ENCODE peak calls at places on chromosomes 11 and 22, in four cellular contexts. I is mesendoderm, U is trophoblast cell, P is cardiac muscle cell. X is an unnamed sample.

GRCh38 chr22:24068377-24068680 is 57.2 kb downstream of the CABIN1 start:
- DNase-seq in P (no peak), I (peak; percentile 4), U (no peak), X (no peak)

GRCh38 chr11:122634507-122634906 is 21.0 kb upstream of the UBASH3B start:
- DNase-seq in I (peak; percentile 83), U (peak; percentile 52), P (no peak), X (no peak)

GRCh38 chr22:37464181-37464580 is 22.0 kb downstream of the MFNG start:
- DNase-seq in I (no peak), P (no peak), U (no peak), X (peak; percentile 29)

GRCh38 chr22:35631597-35631996 is 14.5 kb upstream of the MB start:
- DNase-seq in U (peak; percentile 62), P (peak; percentile 60), I (peak; percentile 82), X (no peak)

GRCh38 chr11:28976801-28977145 is 868.6 kb downstream of the METTL15 start:
- DNase-seq in U (no peak), P (no peak), I (no peak), X (no peak)

GRCh38 chr11:44846852-44847251 is 103.8 kb downstream of the TP53I11 start:
- DNase-seq in I (no peak), U (no peak), P (no peak), X (no peak)

GRCh38 chr11:61198948-61199523 is 4.3 kb upstream of the PGA3 start:
- DNase-seq in I (no peak), U (no peak), P (no peak), X (no peak)

GRCh38 chr11:105244157-105244820 is 104.7 kb upstream of the CARD18 start:
- DNase-seq in U (peak; percentile 39), P (peak; percentile 57), I (no peak), X (peak; percentile 64)

GRCh38 chr22:50146440-50147228 is 23.9 kb upstream of the PANX2 start:
- DNase-seq in I (peak; percentile 25), U (peak; percentile 25), P (peak; percentile 58), X (peak; percentile 35)

GRCh38 chr11:102267602-102268001 is 49.7 kb upstream of the BIRC3 start:
- DNase-seq in P (no peak), U (peak; percentile 65), I (no peak), X (no peak)

GRCh38 chr11:102268083-102268984 is 49.0 kb upstream of the BIRC3 start:
- DNase-seq in U (peak; percentile 95), P (peak; percentile 85), I (peak; percentile 95), X (no peak)

GRCh38 chr11:102269927-102270326 is 47.4 kb upstream of the BIRC3 start:
- DNase-seq in I (no peak), U (no peak), P (no peak), X (no peak)

GRCh38 chr11:102266111-102266510 is 51.2 kb upstream of the BIRC3 start:
- DNase-seq in I (no peak), P (no peak), U (no peak), X (no peak)

GRCh38 chr11:102268985-102269470 is 48.3 kb upstream of the BIRC3 start:
- DNase-seq in U (no peak), P (no peak), I (no peak), X (no peak)
- H3K4me3 ChIP-seq in U (no peak overlapping the region), P (peak overlapping the region; percentile 2), I (no peak overlapping the region), X (no peak overlapping the region)

GRCh38 chr11:57485217-57486007 is 25.1 kb downstream of the RTN4RL2 start:
- DNase-seq in I (no peak), P (no peak), U (no peak), X (no peak)
- H3K36me3 ChIP-seq in I (no peaks in the 10 kb centered on the region), P (no peaks in the 10 kb centered on the region), U (no peaks in the 10 kb centered on the region), X (no peaks in the 10 kb centered on the region)

GRCh38 chr11:27468209-27468608 is 4.4 kb downstream of the LGR4 start:
- DNase-seq in U (peak; percentile 43), P (no peak), I (no peak), X (no peak)

GRCh38 chr11:27465629-27466028 is 7.0 kb downstream of the LGR4 start:
- DNase-seq in U (no peak), P (no peak), I (no peak), X (no peak)

GRCh38 chr11:27468643-27469332 is 3.8 kb downstream of the LGR4 start:
- DNase-seq in I (no peak), P (no peak), U (peak; percentile 78), X (no peak)

GRCh38 chr11:27466363-27466762 is 6.2 kb downstream of the LGR4 start:
- DNase-seq in U (no peak), P (no peak), I (no peak), X (no peak)

GRCh38 chr11:27467181-27467913 is 5.2 kb downstream of the LGR4 start:
- DNase-seq in I (no peak), U (no peak), P (no peak), X (no peak)
- H3K27ac ChIP-seq in I (no peak overlapping the region), U (no peak overlapping the region), P (no peak overlapping the region), X (no peak overlapping the region)

DNA sequence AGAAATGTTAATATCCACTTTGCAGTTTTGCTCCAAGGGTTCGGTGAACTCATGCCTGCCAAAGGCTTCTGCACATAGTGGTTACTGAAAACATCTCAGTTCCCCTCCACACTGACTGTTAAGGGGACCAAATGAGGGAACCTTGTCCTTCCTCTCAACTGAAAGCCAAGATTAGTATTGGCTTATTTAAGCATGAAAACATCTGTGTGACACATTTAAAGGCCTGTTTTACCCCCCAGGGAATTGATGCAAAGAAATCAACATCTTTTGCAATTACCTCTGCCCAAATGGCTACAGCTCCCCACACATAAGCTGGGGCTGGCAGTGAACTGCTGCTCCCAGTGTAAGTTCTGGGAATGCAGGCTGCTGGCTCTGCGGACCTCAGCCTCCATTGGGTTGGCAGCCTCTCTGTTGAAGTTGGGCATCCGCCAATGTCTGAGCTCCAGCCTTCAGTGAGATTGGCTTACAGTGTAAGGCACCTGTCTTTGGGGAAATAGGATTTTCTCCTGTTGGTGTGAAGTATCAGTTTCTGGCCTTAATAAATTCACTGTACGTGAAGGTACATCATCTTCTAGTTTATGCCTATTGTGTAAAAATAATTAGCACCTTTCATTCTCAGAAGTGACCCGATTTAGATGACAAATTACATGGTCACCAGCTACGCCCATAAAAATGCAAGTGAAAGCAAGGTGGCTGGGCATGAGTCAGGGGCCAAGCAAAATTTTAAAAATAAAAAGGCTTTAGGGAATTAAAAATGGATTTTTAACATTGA is 213.4 kb upstream of the SYN3 start:
- DNase-seq in U (no peak), P (no peak), I (no peak), X (no peak)
- H3K4me3 ChIP-seq in U (no peak overlapping the region), P (no peak overlapping the region), I (no peak overlapping the region), X (no peak overlapping the region)

GRCh38 chr22:28819253-28820096 is 19.1 kb upstream of the XBP1 start:
- DNase-seq in I (no peak), U (no peak), P (no peak), X (no peak)
- H3K36me3 ChIP-seq in I (no peaks in the 10 kb centered on the region), U (no peaks in the 10 kb centered on the region), P (no peaks in the 10 kb centered on the region), X (no peaks in the 10 kb centered on the region)

DNA sequence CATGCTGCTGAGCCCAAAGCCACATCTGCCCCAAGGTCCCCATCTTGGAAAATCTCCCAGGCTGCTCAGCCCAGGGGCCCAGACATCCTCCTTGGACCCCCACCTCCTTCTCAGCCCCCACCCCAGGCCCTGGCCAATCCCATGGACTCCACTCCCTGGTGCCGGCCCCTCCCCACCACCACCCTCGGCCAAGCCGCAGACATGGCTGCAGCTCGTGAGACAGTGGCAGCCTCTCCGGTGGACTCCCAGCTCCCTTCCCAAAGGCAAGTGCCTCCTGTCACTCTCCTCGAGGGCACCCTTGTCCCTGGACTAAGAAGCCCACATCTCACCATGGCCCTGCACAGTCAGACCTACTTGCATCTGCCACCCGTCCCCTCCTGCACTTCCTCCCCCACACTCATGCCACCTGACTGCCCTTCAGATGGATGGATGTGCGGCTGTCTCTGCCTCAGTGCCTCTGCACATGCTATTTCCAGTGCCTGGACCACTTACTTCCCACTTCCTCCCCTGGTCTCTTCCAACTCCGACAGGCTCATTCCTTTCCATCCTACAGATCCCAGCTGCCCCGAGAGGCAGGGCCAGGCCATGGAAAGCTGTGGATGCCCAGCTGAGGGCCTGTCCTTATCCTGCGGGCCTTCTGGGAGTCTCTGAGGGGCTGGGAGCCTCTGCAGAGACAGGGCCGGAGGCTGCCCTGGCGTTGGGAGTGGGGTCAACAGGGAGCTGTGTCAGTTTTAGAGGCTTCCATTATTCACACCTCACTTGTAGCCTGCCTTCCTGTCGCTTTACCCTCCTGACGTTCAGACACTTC is 25.5 kb upstream of the RFPL3 start:
- DNase-seq in I (no peak), P (no peak), U (no peak), X (peak; percentile 42)
- H3K27ac ChIP-seq in I (no peak overlapping the region), P (no peak overlapping the region), U (no peak overlapping the region), X (no peak overlapping the region)

DNA sequence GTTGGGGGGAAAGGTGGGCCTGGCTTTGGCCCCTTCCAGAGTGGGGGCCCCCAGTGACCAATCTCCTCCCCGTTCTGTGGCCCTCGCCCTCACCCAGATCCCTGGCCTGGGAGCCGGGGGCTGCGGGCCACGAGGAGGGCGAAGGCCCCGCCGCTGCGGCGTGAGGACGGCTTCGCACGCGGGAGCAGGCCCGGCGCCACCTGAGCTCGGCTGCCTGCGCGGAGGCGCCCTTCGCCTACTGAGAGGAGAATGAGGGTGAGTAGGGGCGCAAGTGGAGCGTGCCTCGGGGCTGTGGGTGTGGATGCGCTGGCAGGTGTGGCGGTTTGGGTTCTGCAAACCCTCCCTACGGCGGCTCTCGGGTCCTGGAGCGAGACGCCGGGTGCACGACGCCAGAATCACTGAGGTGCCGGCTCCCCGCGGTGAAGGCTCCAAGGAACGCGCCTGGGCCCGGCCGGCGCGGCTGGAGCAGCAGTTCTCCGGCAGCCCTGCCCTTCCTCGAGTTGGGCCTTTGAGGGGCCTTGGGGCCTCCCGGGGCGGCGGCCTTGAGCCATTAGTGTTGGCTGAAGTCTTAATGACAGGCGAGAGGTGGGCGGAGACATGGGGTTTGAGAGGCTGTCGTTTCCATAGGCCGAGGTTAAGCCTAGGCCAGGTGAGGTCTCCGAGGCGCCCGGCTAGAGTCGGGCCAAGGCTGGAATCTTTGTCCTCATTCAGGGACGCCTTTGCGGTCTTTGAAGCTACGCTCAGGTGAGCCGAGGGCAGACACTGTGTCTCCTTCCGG is 65.3 kb downstream of the CTTN start:
- DNase-seq in I (no peak), U (no peak), P (no peak), X (no peak)
- H3K4me3 ChIP-seq in I (no peak overlapping the region), U (no peak overlapping the region), P (no peak overlapping the region), X (no peak overlapping the region)

GRCh38 chr11:103067118-103067517 is 24.8 kb downstream of the DCUN1D5 start:
- DNase-seq in U (no peak), P (no peak), I (no peak), X (no peak)
- H3K36me3 ChIP-seq in U (peaks cover 2% of the 10 kb centered on the region), P (peaks cover 31% of the 10 kb centered on the region), I (no peaks in the 10 kb centered on the region), X (no peaks in the 10 kb centered on the region)

X was measured in SJSA1.